ENCODE peak calls at places on chromosome 21, in ten cellular contexts. One of them, this sample, is unnamed.

GRCh38 chr21:21262048-21262447 is 263.8 kb downstream of the NCAM2 start:
- DNase-seq in aorta: no peak
- DNase-seq in A549: no peak
- DNase-seq in neural progenitor cell: no peak
- DNase-seq in heart left ventricle: no peak
- DNase-seq in cardiac muscle cell: no peak
- DNase-seq in effector memory CD4-positive, alpha-beta T cell: no peak
- DNase-seq in CD8-positive, alpha-beta memory T cell: no peak
- DNase-seq in GM23248: no peak
- DNase-seq in tibial artery: no peak
- DNase-seq in this sample: no peak

GRCh38 chr21:44510508-44511218 is 29.3 kb downstream of the KRTAP10-1 start:
- DNase-seq in GM23248: peak; percentile 62
- DNase-seq in aorta: peak; percentile 72
- DNase-seq in neural progenitor cell: peak; percentile 85
- DNase-seq in cardiac muscle cell: peak; percentile 79
- DNase-seq in heart left ventricle: peak; percentile 30
- DNase-seq in tibial artery: peak; percentile 67
- DNase-seq in CD8-positive, alpha-beta memory T cell: peak; percentile 76
- DNase-seq in A549: peak; percentile 20
- DNase-seq in effector memory CD4-positive, alpha-beta T cell: peak; percentile 62
- DNase-seq in this sample: peak; percentile 72

GRCh38 chr21:44706706-44707615 is 4.4 kb downstream of the TSPEAR start:
- DNase-seq in aorta: no peak
- DNase-seq in neural progenitor cell: peak; percentile 51
- DNase-seq in CD8-positive, alpha-beta memory T cell: no peak
- DNase-seq in A549: no peak
- DNase-seq in effector memory CD4-positive, alpha-beta T cell: no peak
- DNase-seq in cardiac muscle cell: no peak
- DNase-seq in heart left ventricle: no peak
- DNase-seq in GM23248: no peak
- DNase-seq in tibial artery: peak; percentile 49
- DNase-seq in this sample: no peak

GRCh38 chr21:42524341-42525227 is 10.9 kb downstream of the SLC37A1 start:
- DNase-seq in heart left ventricle: peak; percentile 65
- DNase-seq in GM23248: peak; percentile 39
- DNase-seq in tibial artery: peak; percentile 86
- DNase-seq in cardiac muscle cell: peak; percentile 33
- DNase-seq in aorta: peak; percentile 67
- DNase-seq in neural progenitor cell: peak; percentile 75
- DNase-seq in CD8-positive, alpha-beta memory T cell: peak; percentile 58
- DNase-seq in A549: no peak
- DNase-seq in effector memory CD4-positive, alpha-beta T cell: no peak
- DNase-seq in this sample: peak; percentile 67

GRCh38 chr21:41726058-41726558 is 40.7 kb downstream of the RIPK4 start:
- DNase-seq in GM23248: no peak
- DNase-seq in tibial artery: no peak
- DNase-seq in heart left ventricle: no peak
- DNase-seq in CD8-positive, alpha-beta memory T cell: no peak
- DNase-seq in cardiac muscle cell: no peak
- DNase-seq in A549: no peak
- DNase-seq in aorta: peak; percentile 57
- DNase-seq in effector memory CD4-positive, alpha-beta T cell: no peak
- DNase-seq in neural progenitor cell: peak; percentile 44
- DNase-seq in this sample: no peak

GRCh38 chr21:33403128-33403785 is at the start of gene IFNGR2:
- DNase-seq in neural progenitor cell: peak; percentile 77
- DNase-seq in GM23248: peak; percentile 58
- DNase-seq in CD8-positive, alpha-beta memory T cell: peak; percentile 35
- DNase-seq in effector memory CD4-positive, alpha-beta T cell: peak; percentile 25
- DNase-seq in A549: no peak
- DNase-seq in heart left ventricle: peak; percentile 59
- DNase-seq in tibial artery: peak; percentile 71
- DNase-seq in cardiac muscle cell: peak; percentile 71
- DNase-seq in aorta: peak; percentile 70
- DNase-seq in this sample: peak; percentile 43

GRCh38 chr21:33640697-33641338 is 723 bp downstream of the CRYZL1 start:
- DNase-seq in GM23248: peak; percentile 71
- DNase-seq in neural progenitor cell: peak; percentile 43
- DNase-seq in tibial artery: no peak
- DNase-seq in cardiac muscle cell: peak; percentile 13
- DNase-seq in heart left ventricle: no peak
- DNase-seq in effector memory CD4-positive, alpha-beta T cell: no peak
- DNase-seq in A549: no peak
- DNase-seq in aorta: no peak
- DNase-seq in CD8-positive, alpha-beta memory T cell: no peak
- DNase-seq in this sample: peak; percentile 36

GRCh38 chr21:32800056-32800455 is 28.5 kb upstream of the PAXBP1 start:
- DNase-seq in neural progenitor cell: no peak
- DNase-seq in heart left ventricle: no peak
- DNase-seq in cardiac muscle cell: no peak
- DNase-seq in CD8-positive, alpha-beta memory T cell: no peak
- DNase-seq in GM23248: no peak
- DNase-seq in A549: no peak
- DNase-seq in effector memory CD4-positive, alpha-beta T cell: no peak
- DNase-seq in aorta: no peak
- DNase-seq in tibial artery: no peak
- DNase-seq in this sample: no peak

GRCh38 chr21:38984568-38984967 is 178.8 kb downstream of the ETS2 start:
- DNase-seq in aorta: no peak
- DNase-seq in heart left ventricle: no peak
- DNase-seq in neural progenitor cell: no peak
- DNase-seq in effector memory CD4-positive, alpha-beta T cell: no peak
- DNase-seq in GM23248: no peak
- DNase-seq in CD8-positive, alpha-beta memory T cell: no peak
- DNase-seq in cardiac muscle cell: no peak
- DNase-seq in A549: no peak
- DNase-seq in tibial artery: no peak
- DNase-seq in this sample: peak; percentile 36

GRCh38 chr21:25670726-25671125 is 31.7 kb downstream of the JAM2 start:
- DNase-seq in effector memory CD4-positive, alpha-beta T cell: no peak
- DNase-seq in neural progenitor cell: no peak
- DNase-seq in GM23248: peak; percentile 69
- DNase-seq in cardiac muscle cell: no peak
- DNase-seq in tibial artery: no peak
- DNase-seq in aorta: no peak
- DNase-seq in heart left ventricle: no peak
- DNase-seq in A549: no peak
- DNase-seq in CD8-positive, alpha-beta memory T cell: no peak
- DNase-seq in this sample: no peak

GRCh38 chr21:43864806-43865470 is at the start of gene AGPAT3:
- DNase-seq in cardiac muscle cell: peak; percentile 60
- DNase-seq in A549: no peak
- DNase-seq in tibial artery: no peak
- DNase-seq in effector memory CD4-positive, alpha-beta T cell: peak; percentile 15
- DNase-seq in neural progenitor cell: peak; percentile 65
- DNase-seq in CD8-positive, alpha-beta memory T cell: peak; percentile 31
- DNase-seq in heart left ventricle: peak; percentile 48
- DNase-seq in aorta: no peak
- DNase-seq in GM23248: peak; percentile 51
- DNase-seq in this sample: peak; percentile 26

DNA sequence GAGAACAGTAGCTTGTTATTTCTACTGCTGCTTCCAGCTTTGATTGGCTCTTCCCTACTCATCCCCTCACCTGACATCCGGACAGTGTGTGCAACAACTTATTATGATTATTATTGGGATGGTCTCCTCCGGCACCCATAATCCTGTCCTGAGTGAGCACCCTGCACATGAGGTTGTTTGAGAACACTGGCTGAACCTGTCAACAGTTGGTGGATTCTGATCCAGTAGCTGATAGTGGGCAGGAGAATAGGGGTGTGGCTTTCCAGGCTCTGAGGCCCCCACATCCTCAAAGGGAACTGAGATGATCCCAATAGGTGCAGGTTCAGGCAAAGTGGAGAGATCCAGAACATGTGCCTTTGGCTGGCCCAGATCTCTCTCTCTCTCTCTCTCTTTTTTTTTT is 60.5 kb downstream of the RUNX1 start:
- DNase-seq in heart left ventricle: no peak
- DNase-seq in tibial artery: no peak
- DNase-seq in neural progenitor cell: no peak
- DNase-seq in aorta: no peak
- DNase-seq in effector memory CD4-positive, alpha-beta T cell: no peak
- DNase-seq in cardiac muscle cell: no peak
- DNase-seq in CD8-positive, alpha-beta memory T cell: no peak
- DNase-seq in GM23248: no peak
- DNase-seq in A549: no peak
- DNase-seq in this sample: no peak
- H3K4me1 ChIP-seq in heart left ventricle: no peaks in the 10 kb centered on the region
- H3K4me1 ChIP-seq in tibial artery: no peaks in the 10 kb centered on the region
- H3K4me1 ChIP-seq in neural progenitor cell: no peaks in the 10 kb centered on the region
- H3K4me1 ChIP-seq in aorta: no peaks in the 10 kb centered on the region
- H3K4me1 ChIP-seq in effector memory CD4-positive, alpha-beta T cell: peaks cover 66% of the 10 kb centered on the region
- H3K4me1 ChIP-seq in cardiac muscle cell: no peaks in the 10 kb centered on the region
- H3K4me1 ChIP-seq in CD8-positive, alpha-beta memory T cell: peaks cover 91% of the 10 kb centered on the region
- H3K4me1 ChIP-seq in GM23248: peaks cover 39% of the 10 kb centered on the region
- H3K4me1 ChIP-seq in A549: peaks cover 5% of the 10 kb centered on the region
- H3K4me1 ChIP-seq in this sample: no peaks in the 10 kb centered on the region

DNA sequence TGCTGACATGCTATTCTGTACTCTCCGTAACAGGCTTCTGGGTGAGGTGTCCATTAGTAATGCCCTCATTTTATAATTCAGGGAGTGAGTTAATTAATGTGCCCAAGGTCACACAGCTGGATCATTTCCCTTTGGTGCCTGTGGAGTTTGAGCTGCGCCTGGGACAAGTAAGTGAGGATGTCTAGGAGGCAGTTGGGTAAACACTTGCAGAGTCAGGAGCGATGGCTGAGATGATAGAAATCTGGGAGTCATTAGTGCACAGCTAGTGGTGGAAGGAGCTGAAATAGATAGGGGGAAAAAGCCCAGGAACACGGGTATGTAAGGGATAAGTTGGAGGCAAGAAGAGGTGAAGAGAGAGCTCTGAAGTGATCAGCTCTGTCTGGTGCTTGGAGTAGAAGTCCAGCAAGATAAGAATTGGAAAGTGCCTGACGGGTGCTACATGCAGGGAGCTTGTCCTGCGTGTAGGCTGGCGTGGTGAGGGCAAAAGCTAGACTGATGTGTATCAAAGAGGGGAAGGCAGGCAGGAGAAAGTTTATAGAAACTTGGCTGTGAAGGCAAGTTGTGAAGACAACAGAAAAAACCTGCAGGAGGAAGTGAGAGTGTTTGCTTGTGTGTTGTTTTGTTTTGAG is 1.7 kb upstream of the SCAF4 start:
- DNase-seq in cardiac muscle cell: peak; percentile 36
- DNase-seq in A549: no peak
- DNase-seq in effector memory CD4-positive, alpha-beta T cell: no peak
- DNase-seq in CD8-positive, alpha-beta memory T cell: no peak
- DNase-seq in tibial artery: no peak
- DNase-seq in neural progenitor cell: no peak
- DNase-seq in GM23248: peak; percentile 30
- DNase-seq in heart left ventricle: no peak
- DNase-seq in aorta: no peak
- DNase-seq in this sample: no peak
- H3K4me1 ChIP-seq in cardiac muscle cell: peaks cover 33% of the 10 kb centered on the region
- H3K4me1 ChIP-seq in A549: peaks cover 24% of the 10 kb centered on the region
- H3K4me1 ChIP-seq in effector memory CD4-positive, alpha-beta T cell: peaks cover 20% of the 10 kb centered on the region
- H3K4me1 ChIP-seq in CD8-positive, alpha-beta memory T cell: peaks cover 28% of the 10 kb centered on the region
- H3K4me1 ChIP-seq in tibial artery: peaks cover 24% of the 10 kb centered on the region
- H3K4me1 ChIP-seq in neural progenitor cell: peaks cover 34% of the 10 kb centered on the region
- H3K4me1 ChIP-seq in GM23248: peaks cover 42% of the 10 kb centered on the region
- H3K4me1 ChIP-seq in heart left ventricle: peaks cover 35% of the 10 kb centered on the region
- H3K4me1 ChIP-seq in aorta: peaks cover 6% of the 10 kb centered on the region
- H3K4me1 ChIP-seq in this sample: peaks cover 18% of the 10 kb centered on the region

GRCh38 chr21:37370152-37371040 is 3.8 kb downstream of the DYRK1A start:
- DNase-seq in CD8-positive, alpha-beta memory T cell: no peak
- DNase-seq in neural progenitor cell: no peak
- DNase-seq in tibial artery: no peak
- DNase-seq in aorta: no peak
- DNase-seq in effector memory CD4-positive, alpha-beta T cell: no peak
- DNase-seq in GM23248: peak; percentile 68
- DNase-seq in A549: no peak
- DNase-seq in heart left ventricle: no peak
- DNase-seq in cardiac muscle cell: no peak
- DNase-seq in this sample: no peak

GRCh38 chr21:37367758-37368535 is 1.4 kb downstream of the DYRK1A start:
- DNase-seq in heart left ventricle: peak; percentile 75
- DNase-seq in tibial artery: peak; percentile 77
- DNase-seq in CD8-positive, alpha-beta memory T cell: peak; percentile 17
- DNase-seq in cardiac muscle cell: peak; percentile 50
- DNase-seq in GM23248: peak; percentile 83
- DNase-seq in effector memory CD4-positive, alpha-beta T cell: peak; percentile 9
- DNase-seq in neural progenitor cell: peak; percentile 44
- DNase-seq in A549: no peak
- DNase-seq in aorta: peak; percentile 67
- DNase-seq in this sample: peak; percentile 43

GRCh38 chr21:37371041-37371397 is 4.4 kb downstream of the DYRK1A start:
- DNase-seq in neural progenitor cell: no peak
- DNase-seq in GM23248: no peak
- DNase-seq in heart left ventricle: no peak
- DNase-seq in tibial artery: no peak
- DNase-seq in CD8-positive, alpha-beta memory T cell: no peak
- DNase-seq in effector memory CD4-positive, alpha-beta T cell: no peak
- DNase-seq in aorta: no peak
- DNase-seq in cardiac muscle cell: no peak
- DNase-seq in A549: no peak
- DNase-seq in this sample: no peak

GRCh38 chr21:37368536-37369279 is 2.1 kb downstream of the DYRK1A start:
- DNase-seq in CD8-positive, alpha-beta memory T cell: no peak
- DNase-seq in tibial artery: no peak
- DNase-seq in A549: no peak
- DNase-seq in cardiac muscle cell: no peak
- DNase-seq in heart left ventricle: no peak
- DNase-seq in neural progenitor cell: no peak
- DNase-seq in effector memory CD4-positive, alpha-beta T cell: no peak
- DNase-seq in aorta: no peak
- DNase-seq in GM23248: peak; percentile 88
- DNase-seq in this sample: no peak

GRCh38 chr21:37369307-37369854 is 2.8 kb downstream of the DYRK1A start:
- DNase-seq in effector memory CD4-positive, alpha-beta T cell: no peak
- DNase-seq in neural progenitor cell: no peak
- DNase-seq in heart left ventricle: no peak
- DNase-seq in A549: no peak
- DNase-seq in GM23248: no peak
- DNase-seq in cardiac muscle cell: no peak
- DNase-seq in aorta: no peak
- DNase-seq in CD8-positive, alpha-beta memory T cell: no peak
- DNase-seq in tibial artery: no peak
- DNase-seq in this sample: no peak
- H3K4me1 ChIP-seq in effector memory CD4-positive, alpha-beta T cell: peaks cover 35% of the 10 kb centered on the region
- H3K4me1 ChIP-seq in neural progenitor cell: peaks cover 40% of the 10 kb centered on the region
- H3K4me1 ChIP-seq in heart left ventricle: peaks cover 70% of the 10 kb centered on the region
- H3K4me1 ChIP-seq in A549: peaks cover 45% of the 10 kb centered on the region
- H3K4me1 ChIP-seq in GM23248: peaks cover 49% of the 10 kb centered on the region
- H3K4me1 ChIP-seq in cardiac muscle cell: peaks cover 24% of the 10 kb centered on the region
- H3K4me1 ChIP-seq in aorta: peaks cover 2% of the 10 kb centered on the region
- H3K4me1 ChIP-seq in CD8-positive, alpha-beta memory T cell: peaks cover 55% of the 10 kb centered on the region
- H3K4me1 ChIP-seq in tibial artery: peaks cover 27% of the 10 kb centered on the region
- H3K4me1 ChIP-seq in this sample: peaks cover 40% of the 10 kb centered on the region

DNA sequence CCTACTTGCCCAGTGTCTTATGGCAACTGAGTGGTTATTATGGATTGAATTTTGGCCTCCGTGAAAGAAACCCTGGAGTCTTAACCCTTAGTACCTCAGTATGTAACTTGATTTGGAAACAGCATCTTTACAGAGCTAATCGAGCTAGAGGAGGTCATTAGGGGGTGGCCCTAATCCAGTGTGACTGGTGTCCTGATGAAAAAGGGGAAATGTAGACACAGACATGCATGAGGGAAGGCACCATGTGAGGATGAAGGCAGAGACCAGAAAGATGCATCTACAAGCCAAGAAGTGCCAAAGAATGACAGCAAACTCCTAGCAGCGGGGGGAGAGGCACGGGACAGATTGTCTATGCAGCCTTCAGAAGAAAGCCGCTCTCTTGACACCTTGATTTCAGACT is 14.7 kb downstream of the DOP1B start:
- DNase-seq in GM23248: no peak
- DNase-seq in effector memory CD4-positive, alpha-beta T cell: no peak
- DNase-seq in heart left ventricle: no peak
- DNase-seq in A549: no peak
- DNase-seq in cardiac muscle cell: no peak
- DNase-seq in tibial artery: no peak
- DNase-seq in CD8-positive, alpha-beta memory T cell: no peak
- DNase-seq in neural progenitor cell: no peak
- DNase-seq in aorta: no peak
- DNase-seq in this sample: no peak
- H3K4me1 ChIP-seq in GM23248: no peaks in the 10 kb centered on the region
- H3K4me1 ChIP-seq in effector memory CD4-positive, alpha-beta T cell: peaks cover 3% of the 10 kb centered on the region
- H3K4me1 ChIP-seq in heart left ventricle: peaks cover 17% of the 10 kb centered on the region
- H3K4me1 ChIP-seq in A549: no peaks in the 10 kb centered on the region
- H3K4me1 ChIP-seq in cardiac muscle cell: peaks cover 15% of the 10 kb centered on the region
- H3K4me1 ChIP-seq in tibial artery: no peaks in the 10 kb centered on the region
- H3K4me1 ChIP-seq in CD8-positive, alpha-beta memory T cell: peaks cover 13% of the 10 kb centered on the region
- H3K4me1 ChIP-seq in neural progenitor cell: no peaks in the 10 kb centered on the region
- H3K4me1 ChIP-seq in aorta: no peaks in the 10 kb centered on the region
- H3K4me1 ChIP-seq in this sample: no peaks in the 10 kb centered on the region

This sample was measured in testis.